ENCODE peak calls at places on chromosomes 12 and 14, in five cellular contexts. J is AG04449, S is upper lobe of right lung, Y is AG10803, N is GM12865. E is an unnamed sample.

GRCh38 chr14:105056303-105056831 is 8.9 kb downstream of the GPR132 start:
- DNase-seq in J (no peak), S (no peak), Y (no peak), N (no peak), E (no peak)

GRCh38 chr14:56138987-56139386 is 20.8 kb downstream of the PELI2 start:
- DNase-seq in J (no peak), S (no peak), Y (no peak), N (no peak), E (no peak)

GRCh38 chr12:114835031-114835430 is 151.1 kb upstream of the TBX3 start:
- DNase-seq in J (peak), S (no peak), Y (peak), N (no peak), E (no peak)

GRCh38 chr12:108618079-108618952 is 15.4 kb downstream of the SELPLG start:
- DNase-seq in J (peak), S (peak), Y (peak), N (peak), E (no peak)

GRCh38 chr12:38053655-38054464 is 262.7 kb upstream of the ALG10B start:
- DNase-seq in J (no peak), S (peak), Y (no peak), N (no peak), E (no peak)

GRCh38 chr14:102279688-102280348 is 25.1 kb downstream of the MOK start:
- DNase-seq in J (peak), S (no peak), Y (peak), N (no peak), E (peak)

GRCh38 chr14:87896393-87897380 is 96.3 kb downstream of the GALC start:
- DNase-seq in J (peak), S (no peak), Y (peak), N (peak), E (peak)

GRCh38 chr12:124994435-124994975 is 1.1 kb downstream of the BRI3BP start:
- DNase-seq in J (no peak), S (no peak), Y (no peak), N (peak), E (no peak)

GRCh38 chr14:79254069-79254775 is 957.1 kb downstream of the DIO2 start:
- DNase-seq in J (peak), S (no peak), Y (peak), N (no peak), E (no peak)

GRCh38 chr12:54370218-54370730 is 6.0 kb upstream of the GPR84 start:
- DNase-seq in J (peak), S (peak), Y (peak), N (peak), E (no peak)

GRCh38 chr12:989751-990278 is 1.2 kb upstream of the ERC1 start:
- DNase-seq in J (peak), S (no peak), Y (peak), N (no peak), E (no peak)
- TF ChIP-seq CTCF in J (peak), S (no peak), Y (peak), N (no peak), E (peak)

DNA sequence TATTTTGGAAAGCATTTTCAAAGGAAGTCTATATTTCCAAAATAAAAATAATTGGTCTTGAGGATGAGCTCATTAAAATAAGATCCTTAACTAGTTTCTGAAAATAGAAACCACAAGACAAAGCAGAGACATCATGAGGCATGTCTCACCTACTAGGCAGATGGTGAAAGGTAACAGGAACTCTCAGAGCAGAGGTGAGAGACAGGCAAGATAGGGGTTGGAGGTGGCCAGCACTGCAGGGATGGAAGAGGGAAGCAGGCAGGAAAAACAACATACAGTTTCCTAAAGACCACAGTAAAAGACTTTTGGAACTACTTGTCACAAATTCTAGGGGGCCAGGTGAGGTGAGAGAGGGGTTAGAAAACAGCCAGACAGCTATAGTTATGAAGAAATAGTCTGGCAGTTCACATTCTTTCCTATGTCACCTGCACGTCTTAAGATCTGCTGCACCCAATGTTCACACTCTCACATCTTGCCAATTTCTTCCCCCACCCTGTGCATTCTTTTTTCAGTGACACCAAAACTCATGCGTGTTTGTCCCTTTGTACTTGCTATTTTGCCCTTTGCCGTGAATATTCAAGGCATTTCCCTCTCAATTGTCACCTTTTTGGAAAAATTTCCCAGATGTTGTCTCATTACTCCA is 341.7 kb upstream of the KITLG start:
- DNase-seq in J (no peak), S (no peak), Y (no peak), N (no peak), E (no peak)
- TF ChIP-seq CTCF in J (no peak), S (no peak), Y (no peak), N (no peak), E (no peak)

GRCh38 chr12:2384533-2385328 is 331.9 kb downstream of the CACNA1C start:
- DNase-seq in J (peak), S (no peak), Y (peak), N (no peak), E (no peak)
- TF ChIP-seq CTCF in J (peak), S (no peak), Y (peak), N (no peak), E (no peak)

DNA sequence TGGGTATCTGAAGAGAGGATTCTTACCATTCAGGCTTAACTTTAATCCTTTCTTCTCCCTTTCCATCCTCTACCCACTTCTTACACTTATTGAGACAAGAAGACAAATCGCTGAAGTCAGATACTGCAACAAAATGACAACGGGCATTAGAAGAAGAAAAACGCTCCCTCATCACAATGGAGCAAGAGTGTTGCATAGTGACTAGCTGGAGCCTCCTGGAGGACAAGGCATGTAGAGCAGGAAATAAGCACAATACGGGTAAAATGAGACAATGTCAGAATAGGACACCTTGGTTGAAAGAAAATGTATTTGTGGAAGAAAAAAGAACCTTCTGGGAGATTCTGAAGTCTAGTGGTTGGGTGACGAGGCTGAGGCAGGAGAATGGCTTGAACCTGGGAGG is 501.0 kb downstream of the RERGL start:
- DNase-seq in J (no peak), S (no peak), Y (no peak), N (no peak), E (no peak)
- TF ChIP-seq CTCF in J (no peak), S (peak), Y (peak), N (peak), E (peak)

GRCh38 chr12:41566703-41567102 is 378.6 kb downstream of the PDZRN4 start:
- DNase-seq in J (no peak), S (no peak), Y (no peak), N (no peak), E (no peak)

GRCh38 chr12:41563044-41563443 is 374.9 kb downstream of the PDZRN4 start:
- DNase-seq in J (no peak), S (no peak), Y (no peak), N (no peak), E (no peak)

DNA sequence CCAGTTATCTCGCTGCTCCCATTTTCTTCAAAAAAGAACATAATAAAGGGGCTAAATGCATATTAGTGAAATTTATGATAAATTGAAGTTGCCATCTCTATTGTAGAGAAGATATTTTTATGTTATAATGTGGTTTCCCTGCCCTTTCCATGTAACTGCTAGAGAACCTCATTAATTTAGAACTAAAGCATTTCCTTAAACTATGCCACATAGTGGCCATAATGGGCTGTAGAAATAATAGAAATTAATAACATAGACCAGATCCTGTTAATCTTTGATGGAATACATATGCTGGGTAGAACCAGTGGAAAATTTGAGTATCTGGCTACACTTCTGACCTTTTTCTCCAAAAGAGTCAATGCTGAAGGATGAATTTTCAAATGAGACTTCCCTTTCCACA is 376.7 kb downstream of the PDZRN4 start:
- DNase-seq in J (no peak), S (no peak), Y (no peak), N (no peak), E (no peak)
- TF ChIP-seq CTCF in J (no peak), S (no peak), Y (no peak), N (no peak), E (no peak)

DNA sequence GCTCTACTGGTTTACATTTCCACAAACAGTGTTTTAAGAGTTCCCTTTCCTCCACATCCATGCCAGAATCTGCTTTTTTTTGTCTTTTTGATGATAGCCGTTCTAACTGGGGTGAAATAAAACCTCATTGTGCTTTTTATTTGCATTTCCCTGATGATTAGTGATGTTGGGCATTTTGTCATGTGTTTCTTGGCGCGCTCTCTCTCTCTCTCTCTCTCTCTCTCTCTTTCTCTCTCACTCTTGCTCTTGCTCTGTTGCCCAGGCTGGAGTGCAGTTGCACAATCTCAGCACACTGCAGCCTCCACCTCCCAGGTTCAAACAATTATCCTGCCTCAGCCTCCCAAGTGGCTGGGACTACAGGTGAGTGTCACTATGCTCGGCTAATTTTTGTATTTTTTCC is 9.6 kb upstream of the MIS18BP1 start:
- DNase-seq in J (no peak), S (no peak), Y (no peak), N (no peak), E (no peak)
- TF ChIP-seq CTCF in J (no peak), S (no peak), Y (no peak), N (no peak), E (no peak)

DNA sequence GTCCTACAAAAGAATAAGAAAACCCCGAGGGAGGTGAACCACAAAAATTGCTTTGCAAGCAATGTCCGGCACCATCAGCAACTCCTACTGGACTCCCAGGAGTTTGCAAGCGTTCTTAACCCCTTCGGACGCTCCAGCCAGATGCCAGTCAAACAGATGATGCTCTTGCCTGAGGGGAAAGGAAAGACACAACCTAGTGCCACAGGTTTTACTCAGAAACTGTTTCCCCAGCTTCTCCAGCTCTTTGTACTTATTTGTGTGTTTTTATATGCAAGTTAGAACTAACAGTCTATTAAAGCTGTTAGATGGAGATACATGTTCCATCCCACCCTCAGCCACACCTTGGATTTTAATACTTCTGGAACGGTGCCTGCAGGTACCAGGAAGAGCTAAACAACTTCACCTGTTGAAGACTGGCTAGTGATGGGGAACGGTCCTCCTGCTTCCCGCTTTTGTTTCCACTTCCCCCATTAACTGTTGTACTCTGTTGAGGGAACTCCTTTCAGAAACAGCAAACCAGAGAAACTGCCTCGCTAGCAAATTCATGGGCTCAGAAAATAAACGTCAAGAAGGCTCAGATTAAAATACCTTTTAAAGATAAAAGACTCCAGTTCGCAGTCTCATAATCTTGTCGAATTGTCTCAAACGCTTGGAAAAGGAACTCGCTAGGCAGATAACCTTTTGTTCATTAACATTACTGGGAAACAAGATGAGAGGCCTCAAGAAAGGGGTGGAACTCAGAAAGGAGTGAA is 1.1 kb upstream of the FERMT2 start:
- DNase-seq in J (peak), S (no peak), Y (peak), N (peak), E (no peak)
- TF ChIP-seq CTCF in J (peak), S (peak), Y (peak), N (peak), E (peak)

DNA sequence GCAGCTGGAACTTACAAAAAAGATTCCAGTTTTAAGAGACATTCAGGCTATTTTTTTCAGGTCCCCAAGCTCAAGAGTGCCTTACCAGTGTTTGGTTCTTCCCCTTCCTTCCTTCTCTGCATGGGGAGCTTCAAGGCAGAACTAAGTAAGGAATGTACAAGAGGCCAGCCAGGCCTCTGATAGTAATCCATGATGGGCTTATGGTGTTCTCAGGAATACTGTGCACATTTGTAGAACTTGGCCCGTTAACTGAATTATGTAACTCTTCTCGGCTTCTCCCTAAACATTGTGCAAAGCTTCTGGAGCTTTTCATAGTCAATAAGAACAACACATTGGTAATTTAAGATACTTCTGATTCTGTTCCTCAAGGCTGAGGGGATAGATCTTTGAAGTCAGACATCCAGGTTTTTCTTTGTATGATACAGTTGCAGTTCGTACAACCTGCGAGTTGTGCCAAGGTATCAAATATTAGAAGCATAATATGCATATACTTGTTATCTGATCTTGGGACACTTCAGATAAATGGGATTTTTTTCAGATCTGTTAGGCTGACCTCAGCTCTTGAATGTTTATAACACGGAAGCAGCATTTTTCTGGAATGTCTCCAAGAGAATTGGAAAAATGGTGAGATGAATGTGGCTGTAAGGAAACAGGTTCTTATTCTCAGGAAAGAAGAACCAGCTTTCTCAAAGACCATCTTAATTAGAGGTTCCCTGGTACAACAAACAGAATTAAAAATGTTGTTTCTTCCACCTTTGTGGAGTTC is 148.6 kb downstream of the ANO4 start:
- DNase-seq in J (no peak), S (no peak), Y (no peak), N (no peak), E (no peak)
- TF ChIP-seq CTCF in J (no peak), S (no peak), Y (no peak), N (no peak), E (no peak)

E was measured in retinal pigment epithelial cell.